ENCODE peak calls at places on chromosomes 12 and 14, in nine cellular contexts. One of them, this sample, is unnamed.

GRCh38 chr14:36767603-36768281 is 106.1 kb downstream of the PAX9 start:
- DNase-seq in suprapubic skin: no peak
- DNase-seq in psoas muscle: no peak
- DNase-seq in glutamatergic neuron: no peak
- DNase-seq in kidney epithelial cell: no peak
- DNase-seq in GM12865: no peak
- DNase-seq in adrenal gland: no peak
- DNase-seq in tibial nerve: no peak
- DNase-seq in HFFc6: no peak
- DNase-seq in this sample: no peak

GRCh38 chr12:90842477-90842876 is 112.5 kb downstream of the CCER1 start:
- DNase-seq in glutamatergic neuron: no peak
- DNase-seq in kidney epithelial cell: no peak
- DNase-seq in suprapubic skin: no peak
- DNase-seq in tibial nerve: no peak
- DNase-seq in HFFc6: no peak
- DNase-seq in psoas muscle: no peak
- DNase-seq in adrenal gland: no peak
- DNase-seq in GM12865: no peak
- DNase-seq in this sample: no peak

GRCh38 chr14:29846339-29847129 is 81.1 kb downstream of the PRKD1 start:
- DNase-seq in suprapubic skin: no peak
- DNase-seq in psoas muscle: no peak
- DNase-seq in kidney epithelial cell: peak; percentile 82
- DNase-seq in tibial nerve: no peak
- DNase-seq in glutamatergic neuron: no peak
- DNase-seq in HFFc6: no peak
- DNase-seq in adrenal gland: no peak
- DNase-seq in GM12865: no peak
- DNase-seq in this sample: no peak

GRCh38 chr12:12294215-12295005 is 27.6 kb upstream of the LRP6 start:
- DNase-seq in GM12865: no peak
- DNase-seq in suprapubic skin: no peak
- DNase-seq in glutamatergic neuron: no peak
- DNase-seq in psoas muscle: no peak
- DNase-seq in HFFc6: no peak
- DNase-seq in kidney epithelial cell: no peak
- DNase-seq in tibial nerve: no peak
- DNase-seq in adrenal gland: no peak
- DNase-seq in this sample: no peak

GRCh38 chr14:100826371-100827139 is 637 bp downstream of the MEG3 start:
- DNase-seq in GM12865: no peak
- DNase-seq in kidney epithelial cell: no peak
- DNase-seq in glutamatergic neuron: no peak
- DNase-seq in HFFc6: no peak
- DNase-seq in suprapubic skin: no peak
- DNase-seq in adrenal gland: no peak
- DNase-seq in tibial nerve: no peak
- DNase-seq in psoas muscle: no peak
- DNase-seq in this sample: no peak

GRCh38 chr12:94686834-94687628 is 36.7 kb upstream of the TMCC3 start:
- DNase-seq in kidney epithelial cell: no peak
- DNase-seq in psoas muscle: no peak
- DNase-seq in glutamatergic neuron: no peak
- DNase-seq in GM12865: no peak
- DNase-seq in HFFc6: no peak
- DNase-seq in adrenal gland: no peak
- DNase-seq in tibial nerve: no peak
- DNase-seq in suprapubic skin: no peak
- DNase-seq in this sample: no peak

GRCh38 chr14:100837812-100838170 is 11.9 kb downstream of the MEG3 start:
- DNase-seq in kidney epithelial cell: no peak
- DNase-seq in glutamatergic neuron: no peak
- DNase-seq in psoas muscle: no peak
- DNase-seq in suprapubic skin: no peak
- DNase-seq in HFFc6: no peak
- DNase-seq in GM12865: no peak
- DNase-seq in adrenal gland: no peak
- DNase-seq in tibial nerve: no peak
- DNase-seq in this sample: no peak

GRCh38 chr12:81627336-81628189 is 131.6 kb downstream of the PPFIA2 start:
- DNase-seq in HFFc6: peak; percentile 32
- DNase-seq in tibial nerve: peak; percentile 35
- DNase-seq in adrenal gland: no peak
- DNase-seq in suprapubic skin: no peak
- DNase-seq in psoas muscle: no peak
- DNase-seq in kidney epithelial cell: peak; percentile 12
- DNase-seq in glutamatergic neuron: no peak
- DNase-seq in GM12865: peak; percentile 19
- DNase-seq in this sample: no peak

GRCh38 chr12:52391618-52392002 is 6.2 kb upstream of the KRT84 start:
- DNase-seq in HFFc6: no peak
- DNase-seq in glutamatergic neuron: peak; percentile 34
- DNase-seq in suprapubic skin: no peak
- DNase-seq in GM12865: no peak
- DNase-seq in adrenal gland: peak; percentile 65
- DNase-seq in kidney epithelial cell: no peak
- DNase-seq in psoas muscle: no peak
- DNase-seq in tibial nerve: no peak
- DNase-seq in this sample: no peak

GRCh38 chr12:52387859-52388258 is 2.4 kb upstream of the KRT84 start:
- DNase-seq in GM12865: no peak
- DNase-seq in adrenal gland: no peak
- DNase-seq in glutamatergic neuron: no peak
- DNase-seq in tibial nerve: no peak
- DNase-seq in HFFc6: no peak
- DNase-seq in psoas muscle: no peak
- DNase-seq in suprapubic skin: no peak
- DNase-seq in kidney epithelial cell: no peak
- DNase-seq in this sample: no peak

GRCh38 chr12:52389313-52390207 is 4.1 kb upstream of the KRT84 start:
- DNase-seq in adrenal gland: no peak
- DNase-seq in glutamatergic neuron: no peak
- DNase-seq in kidney epithelial cell: no peak
- DNase-seq in GM12865: no peak
- DNase-seq in HFFc6: peak; percentile 8
- DNase-seq in tibial nerve: no peak
- DNase-seq in psoas muscle: no peak
- DNase-seq in suprapubic skin: no peak
- DNase-seq in this sample: no peak

GRCh38 chr12:52392465-52393007 is 7.1 kb upstream of the KRT84 start:
- DNase-seq in suprapubic skin: no peak
- DNase-seq in adrenal gland: no peak
- DNase-seq in kidney epithelial cell: no peak
- DNase-seq in psoas muscle: no peak
- DNase-seq in glutamatergic neuron: no peak
- DNase-seq in tibial nerve: no peak
- DNase-seq in HFFc6: no peak
- DNase-seq in GM12865: no peak
- DNase-seq in this sample: no peak

DNA sequence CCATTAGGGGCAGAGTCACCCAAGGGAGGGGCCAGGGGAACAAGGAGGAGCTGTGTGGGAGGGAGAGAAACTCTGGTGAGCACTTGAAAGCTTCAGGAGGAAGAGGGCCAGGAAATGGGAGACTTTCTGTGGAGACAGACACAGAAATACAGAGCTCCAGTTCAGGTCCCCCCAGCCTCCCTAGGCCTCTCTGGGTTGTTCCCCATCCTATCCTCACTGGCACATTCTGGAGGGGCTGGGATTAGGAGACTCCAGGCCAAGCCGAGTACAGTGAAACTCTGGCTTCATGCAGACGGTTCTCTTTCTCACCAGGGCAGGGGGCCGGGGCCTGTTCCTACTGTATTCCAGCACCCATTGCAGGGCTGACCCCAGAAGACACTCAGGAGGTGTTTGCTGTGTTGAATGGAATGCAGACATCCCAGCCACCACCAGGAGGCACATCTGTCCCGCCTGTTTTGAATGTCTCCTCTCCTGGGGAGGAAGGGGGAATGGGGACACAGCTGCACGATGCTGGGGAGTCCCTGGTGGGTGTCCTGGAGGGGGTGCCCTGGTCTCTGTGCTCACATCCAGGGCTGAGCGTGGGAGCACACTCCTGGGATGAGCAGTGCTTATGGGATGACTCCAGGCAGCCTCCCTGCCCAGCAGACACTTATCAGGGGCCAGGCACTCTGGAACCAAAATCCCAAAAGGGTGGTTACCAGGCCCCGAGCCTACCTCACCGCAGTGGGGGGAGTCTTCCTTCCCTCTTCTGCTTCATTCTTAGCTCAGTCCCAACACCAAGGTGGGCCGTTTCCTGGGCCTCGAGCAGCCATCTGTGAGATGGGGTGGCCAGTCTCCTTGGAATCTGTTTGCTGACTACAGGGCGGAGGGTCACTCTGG is 5.5 kb upstream of the KRT84 start:
- DNase-seq in kidney epithelial cell: no peak
- DNase-seq in adrenal gland: no peak
- DNase-seq in HFFc6: no peak
- DNase-seq in psoas muscle: no peak
- DNase-seq in GM12865: peak; percentile 19
- DNase-seq in glutamatergic neuron: peak; percentile 40
- DNase-seq in suprapubic skin: no peak
- DNase-seq in tibial nerve: no peak
- DNase-seq in this sample: no peak
- TF ChIP-seq CTCF in kidney epithelial cell: peak; percentile 56
- TF ChIP-seq CTCF in adrenal gland: peak; percentile 20
- TF ChIP-seq CTCF in HFFc6: peak; percentile 85
- TF ChIP-seq CTCF in psoas muscle: peak; percentile 9
- TF ChIP-seq CTCF in GM12865: peak; percentile 47
- TF ChIP-seq CTCF in glutamatergic neuron: peak; percentile 70
- TF ChIP-seq CTCF in suprapubic skin: no peak
- TF ChIP-seq CTCF in tibial nerve: no peak
- TF ChIP-seq CTCF in this sample: peak; percentile 15

GRCh38 chr12:68334136-68334535 is 2.0 kb upstream of the MDM1 start:
- DNase-seq in tibial nerve: no peak
- DNase-seq in suprapubic skin: no peak
- DNase-seq in GM12865: peak; percentile 63
- DNase-seq in kidney epithelial cell: no peak
- DNase-seq in adrenal gland: no peak
- DNase-seq in psoas muscle: no peak
- DNase-seq in glutamatergic neuron: no peak
- DNase-seq in HFFc6: no peak
- DNase-seq in this sample: peak; percentile 22

GRCh38 chr12:68332726-68333630 is 816 bp upstream of the MDM1 start:
- DNase-seq in tibial nerve: no peak
- DNase-seq in HFFc6: no peak
- DNase-seq in glutamatergic neuron: no peak
- DNase-seq in GM12865: no peak
- DNase-seq in kidney epithelial cell: no peak
- DNase-seq in adrenal gland: no peak
- DNase-seq in suprapubic skin: no peak
- DNase-seq in psoas muscle: no peak
- DNase-seq in this sample: no peak

GRCh38 chr12:68335462-68335861 is 3.3 kb upstream of the MDM1 start:
- DNase-seq in adrenal gland: no peak
- DNase-seq in glutamatergic neuron: no peak
- DNase-seq in GM12865: no peak
- DNase-seq in HFFc6: no peak
- DNase-seq in suprapubic skin: no peak
- DNase-seq in tibial nerve: no peak
- DNase-seq in psoas muscle: no peak
- DNase-seq in kidney epithelial cell: no peak
- DNase-seq in this sample: no peak

GRCh38 chr12:68331500-68331868 is 678 bp downstream of the MDM1 start:
- DNase-seq in tibial nerve: no peak
- DNase-seq in HFFc6: no peak
- DNase-seq in GM12865: no peak
- DNase-seq in kidney epithelial cell: no peak
- DNase-seq in adrenal gland: no peak
- DNase-seq in glutamatergic neuron: no peak
- DNase-seq in suprapubic skin: no peak
- DNase-seq in psoas muscle: no peak
- DNase-seq in this sample: no peak

GRCh38 chr12:68331869-68332725 is at the start of gene MDM1:
- DNase-seq in GM12865: peak; percentile 98
- DNase-seq in glutamatergic neuron: peak; percentile 98
- DNase-seq in suprapubic skin: peak; percentile 99
- DNase-seq in kidney epithelial cell: peak; percentile 96
- DNase-seq in HFFc6: peak; percentile 98
- DNase-seq in adrenal gland: peak; percentile 99
- DNase-seq in psoas muscle: peak; percentile 97
- DNase-seq in tibial nerve: peak; percentile 97
- DNase-seq in this sample: peak; percentile 97
- TF ChIP-seq CTCF in GM12865: no peak
- TF ChIP-seq CTCF in glutamatergic neuron: no peak
- TF ChIP-seq CTCF in suprapubic skin: no peak
- TF ChIP-seq CTCF in kidney epithelial cell: no peak
- TF ChIP-seq CTCF in HFFc6: no peak
- TF ChIP-seq CTCF in adrenal gland: no peak
- TF ChIP-seq CTCF in psoas muscle: no peak
- TF ChIP-seq CTCF in tibial nerve: no peak
- TF ChIP-seq CTCF in this sample: no peak

GRCh38 chr12:121187501-121187900 is 22.4 kb upstream of the P2RX4 start:
- DNase-seq in adrenal gland: no peak
- DNase-seq in suprapubic skin: no peak
- DNase-seq in GM12865: no peak
- DNase-seq in tibial nerve: no peak
- DNase-seq in HFFc6: no peak
- DNase-seq in kidney epithelial cell: no peak
- DNase-seq in psoas muscle: no peak
- DNase-seq in glutamatergic neuron: no peak
- DNase-seq in this sample: no peak

GRCh38 chr12:121186826-121187225 is 23.1 kb upstream of the P2RX4 start:
- DNase-seq in glutamatergic neuron: no peak
- DNase-seq in kidney epithelial cell: no peak
- DNase-seq in tibial nerve: no peak
- DNase-seq in HFFc6: no peak
- DNase-seq in GM12865: no peak
- DNase-seq in adrenal gland: no peak
- DNase-seq in suprapubic skin: no peak
- DNase-seq in psoas muscle: no peak
- DNase-seq in this sample: no peak

GRCh38 chr12:121182222-121182896 is 27.6 kb upstream of the P2RX4 start:
- DNase-seq in adrenal gland: no peak
- DNase-seq in psoas muscle: no peak
- DNase-seq in tibial nerve: no peak
- DNase-seq in GM12865: peak; percentile 45
- DNase-seq in suprapubic skin: no peak
- DNase-seq in glutamatergic neuron: no peak
- DNase-seq in kidney epithelial cell: no peak
- DNase-seq in HFFc6: no peak
- DNase-seq in this sample: no peak

GRCh38 chr12:121184984-121185894 is 24.7 kb upstream of the P2RX4 start:
- DNase-seq in suprapubic skin: no peak
- DNase-seq in adrenal gland: no peak
- DNase-seq in GM12865: peak; percentile 16
- DNase-seq in psoas muscle: no peak
- DNase-seq in glutamatergic neuron: no peak
- DNase-seq in tibial nerve: no peak
- DNase-seq in kidney epithelial cell: no peak
- DNase-seq in HFFc6: no peak
- DNase-seq in this sample: no peak

DNA sequence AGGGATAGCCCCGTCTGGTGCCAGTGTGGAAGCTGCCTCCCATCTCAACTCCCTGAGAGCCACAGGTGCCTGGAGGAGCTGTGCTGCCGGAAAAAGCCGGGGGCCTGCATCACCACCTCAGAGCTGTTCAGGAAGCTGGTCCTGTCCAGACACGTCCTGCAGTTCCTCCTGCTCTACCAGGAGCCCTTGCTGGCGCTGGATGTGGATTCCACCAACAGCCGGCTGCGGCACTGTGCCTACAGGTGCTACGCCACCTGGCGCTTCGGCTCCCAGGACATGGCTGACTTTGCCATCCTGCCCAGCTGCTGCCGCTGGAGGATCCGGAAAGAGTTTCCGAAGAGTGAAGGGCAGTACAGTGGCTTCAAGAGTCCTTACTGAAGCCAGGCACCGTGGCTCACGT is 25.5 kb upstream of the P2RX4 start:
- DNase-seq in HFFc6: no peak
- DNase-seq in adrenal gland: no peak
- DNase-seq in psoas muscle: no peak
- DNase-seq in GM12865: no peak
- DNase-seq in glutamatergic neuron: no peak
- DNase-seq in tibial nerve: no peak
- DNase-seq in kidney epithelial cell: no peak
- DNase-seq in suprapubic skin: no peak
- DNase-seq in this sample: no peak
- TF ChIP-seq CTCF in HFFc6: no peak
- TF ChIP-seq CTCF in adrenal gland: no peak
- TF ChIP-seq CTCF in psoas muscle: no peak
- TF ChIP-seq CTCF in GM12865: no peak
- TF ChIP-seq CTCF in glutamatergic neuron: no peak
- TF ChIP-seq CTCF in tibial nerve: no peak
- TF ChIP-seq CTCF in kidney epithelial cell: no peak
- TF ChIP-seq CTCF in suprapubic skin: no peak
- TF ChIP-seq CTCF in this sample: no peak

DNA sequence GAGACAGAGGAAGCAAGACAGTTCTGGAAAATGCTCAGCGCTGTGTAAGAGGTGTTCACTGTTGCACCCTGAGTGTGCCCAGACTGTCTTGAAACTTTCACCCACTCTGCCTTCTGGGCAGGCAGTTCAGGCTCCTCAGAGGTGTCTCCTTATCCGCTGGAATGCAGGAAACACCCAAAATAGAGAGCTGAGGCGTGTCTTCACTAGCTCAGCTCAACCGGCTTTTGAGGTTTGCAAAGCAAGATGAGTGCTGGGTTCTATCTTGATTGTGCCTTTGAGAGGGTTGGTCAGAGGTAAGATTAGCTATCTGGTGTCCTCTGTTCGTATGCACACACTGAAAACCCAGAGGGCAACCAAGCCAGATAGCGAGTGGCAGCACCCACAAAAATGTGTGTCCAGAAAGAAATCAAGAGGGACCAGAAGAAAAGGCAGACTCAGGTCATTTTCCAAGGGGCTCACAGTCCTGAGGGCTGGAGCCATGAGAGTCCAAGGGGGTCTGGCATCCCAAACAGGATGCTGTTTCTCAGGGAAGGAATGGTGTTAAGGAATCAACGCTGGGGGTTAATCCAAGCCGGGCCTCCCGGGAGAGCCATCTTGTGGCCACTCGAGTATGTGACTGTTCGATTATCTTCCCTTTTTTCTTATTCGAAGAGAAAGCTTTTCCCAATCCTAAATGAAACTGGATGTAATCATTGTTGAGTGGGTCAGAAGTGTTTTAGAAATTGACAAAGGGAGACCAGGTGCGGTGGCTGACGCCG is 47.1 kb downstream of the TBX3 start:
- DNase-seq in GM12865: no peak
- DNase-seq in HFFc6: peak; percentile 9
- DNase-seq in suprapubic skin: no peak
- DNase-seq in psoas muscle: no peak
- DNase-seq in tibial nerve: no peak
- DNase-seq in glutamatergic neuron: peak; percentile 19
- DNase-seq in adrenal gland: no peak
- DNase-seq in kidney epithelial cell: no peak
- DNase-seq in this sample: no peak
- TF ChIP-seq CTCF in GM12865: no peak
- TF ChIP-seq CTCF in HFFc6: peak; percentile 74
- TF ChIP-seq CTCF in suprapubic skin: no peak
- TF ChIP-seq CTCF in psoas muscle: no peak
- TF ChIP-seq CTCF in tibial nerve: no peak
- TF ChIP-seq CTCF in glutamatergic neuron: no peak
- TF ChIP-seq CTCF in adrenal gland: peak; percentile 29
- TF ChIP-seq CTCF in kidney epithelial cell: peak; percentile 34
- TF ChIP-seq CTCF in this sample: no peak